ENCODE peak calls at places on chromosomes 7 and 10, in ten cellular contexts. W is heart right ventricle; C is HTR-8/SVneo; E is upper lobe of left lung; O is MG63; B is activated T-cell treated with anti-CD3 and anti-CD28 coated beads, Interleukin-2, amount 50 U/mL, for 48 hours; I is iPS-NIHi11; F is SHP77 treated with DMSO at 0.1 percent for 48 hours; R is amygdala; T is NCI-H2081. H is an unnamed sample.

GRCh38 chr10:93143286-93143685 is 69.6 kb downstream of the CYP26A1 start:
- DNase-seq in W (no peak), C (no peak), E (no peak), O (no peak), B (no peak), I (no peak), F (no peak), R (no peak), T (no peak), H (no peak)

GRCh38 chr7:108406474-108406873 is 49.8 kb downstream of the NRCAM start:
- DNase-seq in W (no peak), C (no peak), E (no peak), O (peak; percentile 14), B (no peak), I (no peak), F (no peak), R (no peak), T (no peak), H (no peak)

GRCh38 chr10:36808625-36809362 is 316.6 kb upstream of the ANKRD30A start:
- DNase-seq in W (no peak), C (no peak), E (no peak), O (no peak), B (no peak), I (no peak), F (no peak), R (no peak), T (no peak), H (no peak)

GRCh38 chr7:105046414-105046813 is 32.4 kb downstream of the KMT2E start:
- DNase-seq in W (no peak), C (peak; percentile 12), E (no peak), O (no peak), B (no peak), I (no peak), F (no peak), R (no peak), T (no peak), H (no peak)

GRCh38 chr10:103818765-103819374 is 36.5 kb downstream of the SH3PXD2A start:
- DNase-seq in W (no peak), C (no peak), E (no peak), O (no peak), B (no peak), I (no peak), F (no peak), R (no peak), T (no peak), H (no peak)

GRCh38 chr10:71132321-71132810 is 80.0 kb upstream of the UNC5B start:
- DNase-seq in W (no peak), C (no peak), E (peak; percentile 58), O (no peak), B (no peak), I (no peak), F (no peak), R (no peak), T (no peak), H (no peak)

GRCh38 chr10:102509387-102509786 is 5.6 kb downstream of the SUFU start:
- DNase-seq in W (no peak), C (no peak), E (no peak), O (peak; percentile 34), B (no peak), I (no peak), F (no peak), R (no peak), T (no peak), H (no peak)

GRCh38 chr10:129343141-129343540 is 123.9 kb upstream of the MGMT start:
- DNase-seq in W (no peak), C (no peak), E (no peak), O (no peak), B (no peak), I (no peak), F (no peak), R (no peak), T (no peak), H (no peak)

GRCh38 chr10:127150136-127150535 is 46.3 kb downstream of the INSYN2A start:
- DNase-seq in W (no peak), C (peak; percentile 24), E (no peak), O (peak; percentile 22), B (no peak), I (no peak), F (no peak), R (no peak), T (no peak), H (no peak)

GRCh38 chr7:88291401-88292173 is 15.1 kb downstream of the STEAP4 start:
- DNase-seq in W (no peak), C (no peak), E (no peak), O (peak; percentile 9), B (no peak), I (no peak), F (peak; percentile 38), R (no peak), T (no peak), H (no peak)

GRCh38 chr7:140702774-140703173 is 6.3 kb downstream of the NDUFB2 start:
- DNase-seq in W (no peak), C (no peak), E (no peak), O (no peak), B (no peak), I (no peak), F (no peak), R (no peak), T (no peak), H (no peak)

GRCh38 chr7:155234950-155235789 is 62.5 kb upstream of the INSIG1 start:
- DNase-seq in W (no peak), C (no peak), E (no peak), O (peak; percentile 29), B (no peak), I (no peak), F (no peak), R (no peak), T (no peak), H (no peak)

GRCh38 chr7:115476666-115477065 is 553.9 kb downstream of the TFEC start:
- DNase-seq in W (no peak), C (no peak), E (no peak), O (no peak), B (no peak), I (no peak), F (no peak), R (no peak), T (peak; percentile 36), H (no peak)

GRCh38 chr10:13016413-13016812 is 14.9 kb upstream of the CCDC3 start:
- DNase-seq in W (no peak), C (no peak), E (no peak), O (no peak), B (no peak), I (no peak), F (no peak), R (no peak), T (no peak), H (no peak)

GRCh38 chr10:84427903-84428650 is 99.7 kb downstream of the CCSER2 start:
- DNase-seq in W (no peak), C (no peak), E (no peak), O (no peak), B (no peak), I (no peak), F (no peak), R (no peak), T (no peak), H (no peak)

GRCh38 chr10:34746094-34746493 is 69.0 kb downstream of the PARD3 start:
- DNase-seq in W (no peak), C (no peak), E (no peak), O (no peak), B (no peak), I (no peak), F (no peak), R (no peak), T (no peak), H (no peak)

GRCh38 chr7:45347804-45348203 is 190.2 kb downstream of the RAMP3 start:
- DNase-seq in W (no peak), C (peak; percentile 51), E (no peak), O (no peak), B (no peak), I (no peak), F (no peak), R (no peak), T (no peak), H (peak; percentile 70)

GRCh38 chr7:126574276-126574675 is 678.5 kb downstream of the GRM8 start:
- DNase-seq in W (no peak), C (peak; percentile 8), E (no peak), O (peak; percentile 78), B (no peak), I (no peak), F (no peak), R (no peak), T (no peak), H (no peak)

GRCh38 chr10:95287281-95287680 is 3.5 kb downstream of the PDLIM1 start:
- DNase-seq in W (no peak), C (no peak), E (no peak), O (no peak), B (no peak), I (no peak), F (no peak), R (no peak), T (no peak), H (no peak)

GRCh38 chr10:130022501-130023299 is 58.6 kb upstream of the EBF3 start:
- DNase-seq in W (no peak), C (peak; percentile 14), E (no peak), O (peak; percentile 92), B (peak; percentile 3), I (no peak), F (no peak), R (no peak), T (no peak), H (no peak)

GRCh38 chr7:45184326-45185027 is 26.9 kb downstream of the RAMP3 start:
- DNase-seq in W (no peak), C (no peak), E (no peak), O (no peak), B (peak; percentile 11), I (no peak), F (no peak), R (no peak), T (no peak), H (no peak)

GRCh38 chr10:132259674-132260073 is 48.1 kb downstream of the STK32C start:
- DNase-seq in W (no peak), C (no peak), E (no peak), O (no peak), B (no peak), I (no peak), F (no peak), R (no peak), T (no peak), H (no peak)

GRCh38 chr7:127882313-127882920 is 148.8 kb downstream of the LRRC4 start:
- DNase-seq in W (no peak), C (no peak), E (no peak), O (no peak), B (no peak), I (no peak), F (no peak), R (no peak), T (no peak), H (no peak)

GRCh38 chr7:13560441-13560840 is 429.0 kb downstream of the ETV1 start:
- DNase-seq in W (no peak), C (no peak), E (no peak), O (peak; percentile 14), B (no peak), I (no peak), F (no peak), R (no peak), T (no peak), H (peak; percentile 14)

GRCh38 chr7:123945938-123946337 is 20.9 kb downstream of the SPAM1 start:
- DNase-seq in W (no peak), C (no peak), E (no peak), O (no peak), B (no peak), I (no peak), F (no peak), R (no peak), T (no peak), H (no peak)

GRCh38 chr7:152366662-152367061 is 69.1 kb downstream of the KMT2C start:
- DNase-seq in W (peak; percentile 18), C (no peak), E (peak; percentile 86), O (no peak), B (no peak), I (no peak), F (no peak), R (no peak), T (no peak), H (no peak)

GRCh38 chr10:70784476-70784875 is 701 bp downstream of the TBATA start:
- DNase-seq in W (no peak), C (no peak), E (no peak), O (no peak), B (no peak), I (no peak), F (no peak), R (no peak), T (no peak), H (no peak)